ENCODE peak calls at places on chromosomes 7 and 10, in six cellular contexts. V is naive thymus-derived CD4-positive, alpha-beta T cell; T is PC-3; G is SJSA1; A is mesendoderm; U is colonic mucosa. C is an unnamed sample.

GRCh38 chr7:100613447-100614185 is 1.3 kb downstream of the MOSPD3 start:
- DNase-seq in V (no peak), T (no peak), G (no peak), A (no peak), U (no peak), C (no peak)

GRCh38 chr7:154584352-154585252 is 418.3 kb downstream of the PAXIP1 start:
- DNase-seq in V (no peak), T (peak), G (no peak), A (peak), U (no peak), C (no peak)

GRCh38 chr7:127119517-127119916 is 133.2 kb downstream of the GRM8 start:
- DNase-seq in V (no peak), T (no peak), G (no peak), A (no peak), U (no peak), C (no peak)

GRCh38 chr10:12656518-12657142 is 307.3 kb downstream of the CAMK1D start:
- DNase-seq in V (peak), T (peak), G (no peak), A (peak), U (no peak), C (no peak)

GRCh38 chr7:132383962-132384361 is 192.3 kb downstream of the PLXNA4 start:
- DNase-seq in V (no peak), T (no peak), G (no peak), A (no peak), U (no peak), C (no peak)

GRCh38 chr7:156524737-156525597 is 115.6 kb upstream of the RNF32 start:
- DNase-seq in V (no peak), T (no peak), G (no peak), A (no peak), U (no peak), C (no peak)

GRCh38 chr7:142668495-142668894 is 80.8 kb upstream of the PRSS1 start:
- DNase-seq in V (no peak), T (no peak), G (no peak), A (no peak), U (no peak), C (no peak)

GRCh38 chr7:1853619-1854520 is 183.8 kb downstream of the ELFN1 start:
- DNase-seq in V (no peak), T (no peak), G (no peak), A (no peak), U (no peak), C (peak)

GRCh38 chr7:54796853-54797252 is 37.8 kb upstream of the SEC61G start:
- DNase-seq in V (no peak), T (no peak), G (no peak), A (no peak), U (no peak), C (no peak)

GRCh38 chr10:124636271-124636993 is 107.7 kb downstream of the FAM53B start:
- DNase-seq in V (peak), T (no peak), G (no peak), A (no peak), U (no peak), C (no peak)

GRCh38 chr10:8130973-8131911 is 76.8 kb downstream of the GATA3 start:
- DNase-seq in V (no peak), T (peak), G (no peak), A (no peak), U (no peak), C (no peak)

GRCh38 chr7:130095812-130096211 is 25.5 kb downstream of the KLHDC10 start:
- DNase-seq in V (no peak), T (no peak), G (no peak), A (no peak), U (no peak), C (no peak)

GRCh38 chr10:117565068-117565467 is 22.5 kb downstream of the EMX2 start:
- DNase-seq in V (no peak), T (no peak), G (no peak), A (no peak), U (no peak), C (no peak)

GRCh38 chr7:51263631-51264484 is 52.8 kb downstream of the COBL start:
- DNase-seq in V (no peak), T (peak), G (no peak), A (no peak), U (peak), C (no peak)

GRCh38 chr10:29881336-29881751 is 178.0 kb downstream of the JCAD start:
- DNase-seq in V (no peak), T (no peak), G (peak), A (no peak), U (no peak), C (no peak)

GRCh38 chr10:71396714-71397339 is at the start of gene CDH23:
- DNase-seq in V (no peak), T (no peak), G (peak), A (peak), U (no peak), C (peak)

GRCh38 chr7:23254051-23254681 is 7.6 kb downstream of the GPNMB start:
- DNase-seq in V (no peak), T (no peak), G (peak), A (no peak), U (no peak), C (no peak)

GRCh38 chr10:62733654-62734293 is 70.7 kb upstream of the ADO start:
- DNase-seq in V (no peak), T (peak), G (no peak), A (no peak), U (no peak), C (no peak)

GRCh38 chr10:22420787-22421517 is 75.7 kb downstream of the SPAG6 start:
- DNase-seq in V (peak), T (peak), G (no peak), A (no peak), U (no peak), C (no peak)

GRCh38 chr10:43336641-43337318 is 34.7 kb upstream of the FXYD4 start:
- DNase-seq in V (no peak), T (no peak), G (no peak), A (no peak), U (no peak), C (no peak)

GRCh38 chr7:89514970-89515369 is 639.3 kb upstream of the STEAP1 start:
- DNase-seq in V (no peak), T (no peak), G (no peak), A (no peak), U (no peak), C (no peak)

GRCh38 chr7:74023786-74024185 is 4.2 kb upstream of the ELN start:
- DNase-seq in V (no peak), T (no peak), G (no peak), A (no peak), U (no peak), C (no peak)

GRCh38 chr7:149261321-149261828 is 621 bp upstream of the ZNF783 start:
- DNase-seq in V (no peak), T (peak), G (no peak), A (peak), U (no peak), C (no peak)

DNA sequence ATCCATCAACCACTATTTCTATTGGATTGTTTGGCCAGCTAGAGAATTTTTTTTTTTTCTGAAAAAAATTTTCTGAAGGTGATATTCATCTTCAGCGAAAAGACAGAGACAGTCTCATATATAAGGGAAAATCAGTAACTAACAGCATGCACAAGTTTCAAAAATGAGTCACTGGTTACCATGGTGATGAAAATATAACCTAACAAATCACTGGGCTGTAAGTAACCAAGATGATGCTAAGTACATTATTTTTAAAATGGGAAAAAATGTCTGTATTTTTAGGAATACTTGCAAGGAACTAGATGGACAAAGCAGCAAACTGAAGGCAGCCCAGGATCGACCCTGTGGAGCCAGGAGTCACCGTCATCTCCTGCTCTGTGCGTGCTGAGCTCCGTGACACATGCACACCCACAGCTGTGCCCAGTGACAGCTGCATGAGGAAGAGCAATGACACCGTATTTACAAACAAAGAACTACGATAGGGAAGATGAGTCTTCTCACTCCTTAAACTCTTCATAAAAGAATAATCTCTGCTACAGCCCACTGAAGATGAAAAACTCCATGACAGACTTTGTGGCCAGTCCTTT is 137.3 kb downstream of the ELMO1 start:
- DNase-seq in V (peak), T (no peak), G (peak), A (no peak), U (no peak), C (no peak)
- H3K4me3 ChIP-seq in V (no peak), T (no peak), G (no peak), A (no peak), U (no peak), C (no peak)

GRCh38 chr10:103661198-103661950 is 167.9 kb downstream of the NEURL1 start:
- DNase-seq in V (peak), T (no peak), G (peak), A (peak), U (peak), C (peak)
- H3K4me3 ChIP-seq in V (peak), T (no peak), G (peak), A (no peak), U (peak), C (peak)

DNA sequence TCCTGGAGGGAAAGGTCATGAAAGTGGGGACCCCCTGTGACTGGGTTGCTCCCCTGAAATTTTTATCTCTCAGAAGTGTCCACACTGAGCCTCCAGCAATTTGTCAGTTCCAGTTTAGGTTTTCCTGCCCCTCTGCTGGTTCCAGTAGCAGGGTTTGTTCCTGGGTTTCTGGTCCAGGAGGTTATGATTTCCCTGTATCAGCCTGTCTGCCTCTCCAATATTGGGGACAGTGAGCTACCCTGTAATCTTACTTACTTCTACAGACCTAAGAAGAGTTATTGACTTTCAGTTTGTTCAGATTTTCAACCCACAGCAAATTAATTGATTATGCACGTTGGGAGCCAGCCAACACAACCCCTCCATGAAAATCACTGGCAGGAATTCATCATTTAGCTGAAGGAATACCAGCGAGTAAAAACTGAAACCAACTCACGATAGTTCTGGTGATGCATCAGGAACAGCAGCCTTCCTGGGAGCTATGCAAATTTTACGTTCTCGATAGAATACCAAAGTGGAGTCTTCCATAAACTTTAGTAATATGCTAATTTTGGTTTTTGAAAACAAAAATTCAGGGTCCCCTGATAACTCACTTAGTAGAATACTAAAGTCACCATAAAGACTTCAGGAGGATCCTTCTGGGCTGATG is 31.3 kb upstream of the IL15RA start:
- DNase-seq in V (no peak), T (no peak), G (no peak), A (no peak), U (peak), C (no peak)
- H3K4me3 ChIP-seq in V (no peak), T (no peak), G (no peak), A (no peak), U (no peak), C (no peak)

GRCh38 chr7:35253182-35253679 is 669 bp downstream of the TBX20 start:
- DNase-seq in V (no peak), T (no peak), G (no peak), A (peak), U (no peak), C (no peak)

GRCh38 chr7:35250941-35251340 is 3.0 kb downstream of the TBX20 start:
- DNase-seq in V (no peak), T (no peak), G (no peak), A (peak), U (no peak), C (no peak)

GRCh38 chr7:35251606-35252310 is 2.1 kb downstream of the TBX20 start:
- DNase-seq in V (no peak), T (no peak), G (no peak), A (peak), U (no peak), C (no peak)

GRCh38 chr7:35253680-35254495 is at the start of gene TBX20:
- DNase-seq in V (no peak), T (no peak), G (peak), A (peak), U (peak), C (peak)

DNA sequence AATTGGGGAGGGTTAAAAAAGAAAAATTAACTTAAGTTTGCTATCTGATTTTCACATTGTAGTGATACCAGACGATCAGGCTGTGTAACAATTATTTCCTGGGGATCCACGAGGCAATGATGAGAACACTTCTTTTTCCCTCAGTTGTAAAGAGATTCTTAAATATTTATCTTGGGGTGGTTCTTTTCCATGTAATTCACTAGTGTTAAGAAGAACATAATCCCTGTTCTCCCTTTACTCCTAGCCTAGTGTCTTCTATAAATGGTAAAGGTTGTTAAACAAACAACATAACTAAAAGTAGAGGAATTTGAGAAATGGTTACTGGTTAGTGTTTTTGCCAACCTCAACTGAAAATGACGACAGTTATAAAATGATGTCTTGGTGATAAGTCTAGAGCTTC is 1.3 kb downstream of the TBX20 start:
- DNase-seq in V (no peak), T (no peak), G (no peak), A (no peak), U (no peak), C (no peak)
- H3K4me3 ChIP-seq in V (no peak), T (no peak), G (peak), A (no peak), U (no peak), C (no peak)

GRCh38 chr10:97583476-97583875 is 713 bp upstream of the HOGA1 start:
- DNase-seq in V (no peak), T (no peak), G (no peak), A (no peak), U (no peak), C (peak)

GRCh38 chr10:97584798-97585438 is 729 bp downstream of the HOGA1 start:
- DNase-seq in V (no peak), T (no peak), G (no peak), A (no peak), U (no peak), C (no peak)

GRCh38 chr10:97585439-97585811 is 1.2 kb downstream of the HOGA1 start:
- DNase-seq in V (no peak), T (no peak), G (no peak), A (no peak), U (no peak), C (no peak)

GRCh38 chr10:97582169-97582568 is 2.0 kb upstream of the HOGA1 start:
- DNase-seq in V (no peak), T (no peak), G (no peak), A (no peak), U (no peak), C (no peak)

GRCh38 chr10:97584060-97584797 is at the start of gene HOGA1:
- DNase-seq in V (no peak), T (peak), G (peak), A (peak), U (peak), C (peak)
- H3K4me3 ChIP-seq in V (no peak), T (no peak), G (no peak), A (no peak), U (no peak), C (no peak)

DNA sequence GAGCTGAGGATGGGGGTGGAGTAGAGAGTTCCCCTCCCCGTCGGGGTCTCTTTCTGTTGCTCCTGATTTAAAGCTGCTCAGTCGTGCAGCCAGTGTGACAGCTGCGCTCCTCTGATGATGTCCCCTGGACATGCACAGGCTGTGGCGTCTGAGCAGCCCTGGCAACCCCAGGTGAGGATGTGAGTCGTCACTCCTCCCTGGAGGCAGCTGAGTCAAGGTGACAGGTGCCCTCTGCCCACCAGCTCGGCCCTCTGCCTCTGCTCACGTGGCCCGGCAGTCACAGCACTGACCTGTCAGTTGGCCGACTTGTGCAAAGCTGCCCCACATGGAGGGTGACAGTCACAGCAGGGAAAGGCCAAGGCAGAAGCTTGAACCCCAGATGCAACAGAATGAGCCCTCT is 33.9 kb downstream of the ANXA8 start:
- DNase-seq in V (no peak), T (no peak), G (no peak), A (no peak), U (no peak), C (no peak)
- H3K4me3 ChIP-seq in V (no peak), T (no peak), G (no peak), A (no peak), U (no peak), C (no peak)

DNA sequence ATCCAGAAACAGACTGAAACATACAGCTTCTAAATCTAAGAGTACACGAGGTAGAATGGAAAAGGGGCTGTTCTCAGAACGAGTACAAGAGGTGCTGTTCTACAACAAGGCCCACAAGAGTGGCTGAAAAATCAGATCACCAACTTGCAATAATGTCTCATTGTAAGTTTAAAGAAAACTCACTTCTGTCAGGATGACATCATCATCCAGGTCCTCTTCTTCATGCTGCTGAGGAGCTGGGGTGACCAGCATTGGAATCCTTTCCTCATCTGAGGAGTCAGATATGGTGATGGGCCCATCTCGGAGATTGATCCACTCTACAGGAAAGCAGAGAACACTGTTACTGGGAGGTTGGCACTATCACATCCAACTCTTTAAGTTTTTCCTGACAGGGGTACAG is 28.8 kb downstream of the RNF216 start:
- DNase-seq in V (no peak), T (no peak), G (no peak), A (no peak), U (no peak), C (no peak)
- H3K4me3 ChIP-seq in V (no peak), T (no peak), G (no peak), A (no peak), U (no peak), C (no peak)

GRCh38 chr10:86968271-86968993 is at the start of gene ADIRF:
- DNase-seq in V (peak), T (peak), G (no peak), A (no peak), U (peak), C (peak)
- H3K4me3 ChIP-seq in V (peak), T (peak), G (no peak), A (no peak), U (peak), C (peak)

GRCh38 chr7:46153951-46154787 is 233.1 kb upstream of the IGFBP3 start:
- DNase-seq in V (no peak), T (peak), G (no peak), A (peak), U (no peak), C (no peak)

GRCh38 chr7:46150202-46150601 is 229.1 kb upstream of the IGFBP3 start:
- DNase-seq in V (no peak), T (no peak), G (no peak), A (no peak), U (no peak), C (no peak)

GRCh38 chr7:46150721-46151120 is 229.6 kb upstream of the IGFBP3 start:
- DNase-seq in V (no peak), T (no peak), G (no peak), A (no peak), U (no peak), C (no peak)

GRCh38 chr7:46153583-46153950 is 232.5 kb upstream of the IGFBP3 start:
- DNase-seq in V (no peak), T (no peak), G (no peak), A (no peak), U (no peak), C (no peak)

GRCh38 chr7:46152671-46153070 is 231.6 kb upstream of the IGFBP3 start:
- DNase-seq in V (no peak), T (no peak), G (no peak), A (peak), U (no peak), C (no peak)
- H3K4me3 ChIP-seq in V (no peak), T (no peak), G (no peak), A (no peak), U (no peak), C (no peak)

GRCh38 chr10:2744547-2745212 is 322.7 kb upstream of the PFKP start:
- DNase-seq in V (no peak), T (no peak), G (no peak), A (no peak), U (no peak), C (no peak)
- H3K4me3 ChIP-seq in V (no peak), T (no peak), G (no peak), A (no peak), U (no peak), C (no peak)

C was measured in aorta.